ENCODE peak calls at places on chromosomes 6 and 20, in six cellular contexts. W is SW480; X is stimulated activated CD4-positive, alpha-beta T cell treated with anti-CD3 and anti-CD28 coated beads, Interleukin-2, amount 100 ng/mL, for 48 hours; E is stimulated activated effector memory CD8-positive, alpha-beta T cell treated with anti-CD3 and anti-CD28 coated beads, Interleukin-12 subunit alpha, Interleukin-12 subunit beta, amount 100 ng/mL, for 72 hours; Z is BE2C; A is EL. K is an unnamed sample.

GRCh38 chr6:113646701-113647100 is 210.4 kb upstream of the MARCKS start:
- DNase-seq in X (no peak), E (no peak), A (no peak), W (no peak), Z (no peak), K (no peak)

GRCh38 chr6:135291288-135292116 is 110.4 kb downstream of the MYB start:
- DNase-seq in Z (no peak), A (peak), X (no peak), E (no peak), W (no peak), K (peak)

GRCh38 chr6:158037771-158038170 is 56.1 kb downstream of the SYNJ2 start:
- DNase-seq in E (no peak), W (no peak), A (no peak), Z (no peak), X (no peak), K (no peak)

GRCh38 chr20:3162080-3162611 is 2.5 kb upstream of the FASTKD5 start:
- DNase-seq in X (no peak), W (no peak), E (no peak), Z (no peak), A (no peak), K (peak)

GRCh38 chr6:167827588-167828324 is 1.0 kb downstream of the AFDN start:
- DNase-seq in E (peak), A (peak), Z (peak), X (peak), W (peak), K (peak)

GRCh38 chr20:32820000-32820697 is 395 bp downstream of the MAPRE1 start:
- DNase-seq in A (no peak), Z (peak), E (peak), X (peak), W (peak), K (peak)

GRCh38 chr20:6818033-6818808 is 50.7 kb downstream of the BMP2 start:
- DNase-seq in W (no peak), X (no peak), E (no peak), Z (no peak), A (no peak), K (no peak)

GRCh38 chr6:35297541-35298481 is at the start of gene DEF6:
- DNase-seq in E (peak), X (peak), W (peak), A (peak), Z (peak), K (peak)

GRCh38 chr20:17580905-17581304 is 11.0 kb downstream of the DSTN start:
- DNase-seq in X (no peak), E (no peak), Z (no peak), A (no peak), W (no peak), K (no peak)

GRCh38 chr6:46279874-46280273 is 109.1 kb upstream of the ENPP5 start:
- DNase-seq in E (no peak), W (no peak), A (no peak), Z (no peak), X (no peak), K (no peak)